ENCODE peak calls at places on chromosomes 7 and 10, in ten cellular contexts. W, P, U, T, D, Y, O, V, B and C are unnamed samples.

GRCh38 chr10:123581656-123582055 is 84.5 kb upstream of the GPR26 start:
- DNase-seq in W (no peak), P (no peak), U (no peak), T (no peak), D (no peak), Y (no peak), O (no peak), V (no peak), B (no peak), C (no peak)

GRCh38 chr10:31317652-31318381 is 1.2 kb upstream of the ZEB1 start:
- DNase-seq in W (no peak), P (peak; percentile 85), U (no peak), T (peak; percentile 87), D (no peak), Y (no peak), O (no peak), V (no peak), B (peak; percentile 54), C (no peak)

GRCh38 chr10:101723176-101723575 is 28.2 kb upstream of the FBXW4 start:
- DNase-seq in W (no peak), P (no peak), U (no peak), T (no peak), D (no peak), Y (no peak), O (no peak), V (no peak), B (no peak), C (no peak)

GRCh38 chr7:28125381-28126046 is 55.1 kb downstream of the JAZF1 start:
- DNase-seq in W (no peak), P (no peak), U (peak; percentile 13), T (no peak), D (no peak), Y (no peak), O (no peak), V (no peak), B (no peak), C (no peak)

GRCh38 chr10:127044191-127044590 is 139.0 kb downstream of the DOCK1 start:
- DNase-seq in W (peak; percentile 28), P (no peak), U (no peak), T (no peak), D (no peak), Y (no peak), O (no peak), V (no peak), B (peak; percentile 40), C (peak; percentile 85)

GRCh38 chr7:150421831-150422230 is 28.6 kb upstream of the GIMAP8 start:
- DNase-seq in W (no peak), P (no peak), U (no peak), T (no peak), D (peak; percentile 16), Y (no peak), O (no peak), V (no peak), B (no peak), C (no peak)

GRCh38 chr10:14362098-14362497 is 31.4 kb upstream of the FRMD4A start:
- DNase-seq in W (no peak), P (no peak), U (no peak), T (no peak), D (no peak), Y (no peak), O (no peak), V (no peak), B (no peak), C (no peak)

GRCh38 chr7:135362871-135363270 is 129.2 kb downstream of the STRA8 start:
- DNase-seq in W (peak; percentile 74), P (no peak), U (no peak), T (no peak), D (no peak), Y (no peak), O (peak; percentile 61), V (no peak), B (no peak), C (no peak)

GRCh38 chr7:92228100-92228499 is 17.6 kb downstream of the KRIT1 start:
- DNase-seq in W (no peak), P (no peak), U (peak; percentile 10), T (no peak), D (no peak), Y (no peak), O (no peak), V (no peak), B (no peak), C (no peak)

GRCh38 chr10:18793951-18794350 is 134.7 kb downstream of the ARL5B start:
- DNase-seq in W (no peak), P (no peak), U (no peak), T (no peak), D (peak; percentile 26), Y (no peak), O (no peak), V (no peak), B (peak; percentile 46), C (no peak)

GRCh38 chr7:128358233-128358632 is 3.3 kb downstream of the PRRT4 start:
- DNase-seq in W (no peak), P (no peak), U (no peak), T (no peak), D (no peak), Y (no peak), O (no peak), V (no peak), B (no peak), C (no peak)

GRCh38 chr7:47786557-47787248 is 161.6 kb downstream of the PKD1L1 start:
- DNase-seq in W (peak; percentile 85), P (no peak), U (peak; percentile 99), T (no peak), D (no peak), Y (no peak), O (peak; percentile 68), V (peak; percentile 100), B (peak; percentile 42), C (peak; percentile 35)

GRCh38 chr7:134931487-134931886 is 54.8 kb upstream of the AGBL3 start:
- DNase-seq in W (no peak), P (no peak), U (peak; percentile 47), T (no peak), D (no peak), Y (no peak), O (no peak), V (no peak), B (no peak), C (no peak)

GRCh38 chr10:68871105-68871711 is 29.9 kb upstream of the DDX50 start:
- DNase-seq in W (peak; percentile 60), P (no peak), U (no peak), T (no peak), D (peak; percentile 36), Y (peak; percentile 51), O (peak; percentile 31), V (peak; percentile 15), B (no peak), C (no peak)

GRCh38 chr7:72268826-72269225 is 143.3 kb downstream of the CALN1 start:
- DNase-seq in W (no peak), P (no peak), U (no peak), T (no peak), D (no peak), Y (no peak), O (no peak), V (no peak), B (no peak), C (no peak)

GRCh38 chr10:21479553-21480315 is 45.7 kb downstream of the SKIDA1 start:
- DNase-seq in W (no peak), P (no peak), U (no peak), T (no peak), D (no peak), Y (no peak), O (no peak), V (no peak), B (no peak), C (no peak)

GRCh38 chr7:47153571-47153970 is 428.3 kb downstream of the TNS3 start:
- DNase-seq in W (peak; percentile 83), P (no peak), U (no peak), T (no peak), D (no peak), Y (peak; percentile 76), O (peak; percentile 78), V (no peak), B (no peak), C (no peak)

GRCh38 chr7:79897166-79897565 is 237.5 kb upstream of the GNAI1 start:
- DNase-seq in W (no peak), P (no peak), U (peak; percentile 9), T (no peak), D (no peak), Y (no peak), O (no peak), V (no peak), B (no peak), C (no peak)

GRCh38 chr7:20484366-20484765 is 131.1 kb upstream of the ABCB5 start:
- DNase-seq in W (no peak), P (no peak), U (peak; percentile 30), T (no peak), D (peak; percentile 40), Y (no peak), O (no peak), V (no peak), B (no peak), C (no peak)

GRCh38 chr7:69761290-69761922 is 163.1 kb downstream of the AUTS2 start:
- DNase-seq in W (no peak), P (no peak), U (no peak), T (no peak), D (peak; percentile 58), Y (no peak), O (no peak), V (no peak), B (no peak), C (no peak)

GRCh38 chr7:76296743-76297740 is 5.4 kb upstream of the HSPB1 start:
- DNase-seq in W (no peak), P (no peak), U (peak; percentile 88), T (no peak), D (no peak), Y (no peak), O (no peak), V (peak; percentile 89), B (peak; percentile 86), C (peak; percentile 96)

GRCh38 chr7:43138710-43139601 is 26.5 kb downstream of the HECW1 start:
- DNase-seq in W (peak; percentile 64), P (no peak), U (no peak), T (no peak), D (no peak), Y (no peak), O (peak; percentile 49), V (peak; percentile 60), B (no peak), C (no peak)

GRCh38 chr10:101878869-101879268 is 35.3 kb upstream of the KCNIP2 start:
- DNase-seq in W (no peak), P (no peak), U (no peak), T (no peak), D (no peak), Y (no peak), O (no peak), V (no peak), B (no peak), C (no peak)

GRCh38 chr7:44448456-44448855 is 42.0 kb downstream of the NUDCD3 start:
- DNase-seq in W (no peak), P (no peak), U (no peak), T (no peak), D (no peak), Y (no peak), O (no peak), V (no peak), B (no peak), C (no peak)

GRCh38 chr10:133091316-133091715 is 3.6 kb downstream of the ADGRA1 start:
- DNase-seq in W (no peak), P (no peak), U (no peak), T (no peak), D (no peak), Y (no peak), O (no peak), V (no peak), B (no peak), C (no peak)

GRCh38 chr7:41979834-41980307 is 257.1 kb downstream of the GLI3 start:
- DNase-seq in W (peak; percentile 78), P (peak; percentile 26), U (no peak), T (peak; percentile 26), D (peak; percentile 42), Y (no peak), O (peak; percentile 65), V (peak; percentile 33), B (peak; percentile 46), C (no peak)

GRCh38 chr7:38525857-38526256 is 105.3 kb downstream of the AMPH start:
- DNase-seq in W (no peak), P (no peak), U (no peak), T (no peak), D (no peak), Y (no peak), O (no peak), V (no peak), B (no peak), C (no peak)

GRCh38 chr10:119735451-119735850 is 9.6 kb downstream of the INPP5F start:
- DNase-seq in W (no peak), P (no peak), U (no peak), T (no peak), D (no peak), Y (no peak), O (no peak), V (no peak), B (no peak), C (no peak)